ENCODE peak calls at places on chromosomes 4 and X, in five cellular contexts. One of them, this sample, is unnamed.

GRCh38 chrX:2497961-2498780 is 2.6 kb downstream of the DHRSX start:
- DNase-seq in ovary: no peak
- DNase-seq in A549: peak
- DNase-seq in transverse colon: peak
- DNase-seq in upper lobe of left lung: no peak
- DNase-seq in this sample: no peak

GRCh38 chr4:73417342-73417741 is 13.3 kb downstream of the ALB start:
- DNase-seq in ovary: no peak
- DNase-seq in A549: no peak
- DNase-seq in transverse colon: no peak
- DNase-seq in upper lobe of left lung: no peak
- DNase-seq in this sample: no peak

GRCh38 chr4:117331817-117332216 is 246.4 kb upstream of the TRAM1L1 start:
- DNase-seq in ovary: no peak
- DNase-seq in A549: no peak
- DNase-seq in transverse colon: no peak
- DNase-seq in upper lobe of left lung: no peak
- DNase-seq in this sample: no peak

GRCh38 chr4:170529760-170530440 is 440.1 kb upstream of the AADAT start:
- DNase-seq in ovary: no peak
- DNase-seq in A549: no peak
- DNase-seq in transverse colon: no peak
- DNase-seq in upper lobe of left lung: no peak
- DNase-seq in this sample: no peak

GRCh38 chrX:110341189-110342035 is 17.2 kb upstream of the RTL9 start:
- DNase-seq in ovary: no peak
- DNase-seq in A549: peak
- DNase-seq in transverse colon: no peak
- DNase-seq in upper lobe of left lung: no peak
- DNase-seq in this sample: no peak

GRCh38 chr4:107825072-107825789 is 499 bp downstream of the SGMS2 start:
- DNase-seq in ovary: peak
- DNase-seq in A549: peak
- DNase-seq in transverse colon: peak
- DNase-seq in upper lobe of left lung: no peak
- DNase-seq in this sample: peak

GRCh38 chr4:87872043-87872442 is 39.3 kb downstream of the MEPE start:
- DNase-seq in ovary: no peak
- DNase-seq in A549: no peak
- DNase-seq in transverse colon: no peak
- DNase-seq in upper lobe of left lung: no peak
- DNase-seq in this sample: no peak

GRCh38 chr4:139785356-139785755 is 119.7 kb downstream of the MGST2 start:
- DNase-seq in ovary: no peak
- DNase-seq in A549: no peak
- DNase-seq in transverse colon: no peak
- DNase-seq in upper lobe of left lung: no peak
- DNase-seq in this sample: no peak

GRCh38 chrX:81261576-81261975 is 59.7 kb downstream of the SH3BGRL start:
- DNase-seq in ovary: no peak
- DNase-seq in A549: peak
- DNase-seq in transverse colon: no peak
- DNase-seq in upper lobe of left lung: no peak
- DNase-seq in this sample: no peak

GRCh38 chr4:170242471-170242870 is 152.7 kb upstream of the AADAT start:
- DNase-seq in ovary: no peak
- DNase-seq in A549: no peak
- DNase-seq in transverse colon: no peak
- DNase-seq in upper lobe of left lung: no peak
- DNase-seq in this sample: no peak

GRCh38 chr4:105992641-105993305 is 97.5 kb downstream of the NPNT start:
- DNase-seq in ovary: no peak
- DNase-seq in A549: no peak
- DNase-seq in transverse colon: no peak
- DNase-seq in upper lobe of left lung: no peak
- DNase-seq in this sample: no peak

GRCh38 chrX:28901637-28902036 is 314.4 kb downstream of the IL1RAPL1 start:
- DNase-seq in ovary: no peak
- DNase-seq in A549: no peak
- DNase-seq in transverse colon: no peak
- DNase-seq in upper lobe of left lung: no peak
- DNase-seq in this sample: no peak

GRCh38 chr4:120209706-120210105 is 143.1 kb upstream of the MAD2L1 start:
- DNase-seq in ovary: no peak
- DNase-seq in A549: peak
- DNase-seq in transverse colon: no peak
- DNase-seq in upper lobe of left lung: no peak
- DNase-seq in this sample: no peak

GRCh38 chr4:78056265-78057129 is 626 bp upstream of the FRAS1 start:
- DNase-seq in ovary: peak
- DNase-seq in A549: peak
- DNase-seq in transverse colon: peak
- DNase-seq in upper lobe of left lung: peak
- DNase-seq in this sample: peak

GRCh38 chr4:9898596-9899345 is 117.3 kb downstream of the DRD5 start:
- DNase-seq in ovary: no peak
- DNase-seq in A549: peak
- DNase-seq in transverse colon: peak
- DNase-seq in upper lobe of left lung: no peak
- DNase-seq in this sample: no peak

GRCh38 chr4:47334597-47335185 is 128.8 kb downstream of the COMMD8 start:
- DNase-seq in ovary: no peak
- DNase-seq in A549: no peak
- DNase-seq in transverse colon: no peak
- DNase-seq in upper lobe of left lung: no peak
- DNase-seq in this sample: no peak

GRCh38 chrX:71917621-71918341 is 7.1 kb downstream of the NHSL2 start:
- DNase-seq in ovary: no peak
- DNase-seq in A549: peak
- DNase-seq in transverse colon: no peak
- DNase-seq in upper lobe of left lung: no peak
- DNase-seq in this sample: no peak

GRCh38 chrX:13380230-13380629 is 60.4 kb upstream of the ATXN3L start:
- DNase-seq in ovary: no peak
- DNase-seq in A549: no peak
- DNase-seq in transverse colon: no peak
- DNase-seq in upper lobe of left lung: no peak
- DNase-seq in this sample: no peak

GRCh38 chrX:101407167-101407747 is 468 bp downstream of the GLA start:
- DNase-seq in ovary: no peak
- DNase-seq in A549: no peak
- DNase-seq in transverse colon: no peak
- DNase-seq in upper lobe of left lung: no peak
- DNase-seq in this sample: no peak

GRCh38 chrX:101408530-101408836 is 461 bp downstream of the HNRNPH2 start:
- DNase-seq in ovary: no peak
- DNase-seq in A549: no peak
- DNase-seq in transverse colon: no peak
- DNase-seq in upper lobe of left lung: no peak
- DNase-seq in this sample: no peak

GRCh38 chrX:101410461-101410860 is 2.4 kb downstream of the HNRNPH2 start:
- DNase-seq in ovary: no peak
- DNase-seq in A549: no peak
- DNase-seq in transverse colon: no peak
- DNase-seq in upper lobe of left lung: no peak
- DNase-seq in this sample: no peak

GRCh38 chrX:101409043-101409442 is 1.0 kb downstream of the HNRNPH2 start:
- DNase-seq in ovary: no peak
- DNase-seq in A549: no peak
- DNase-seq in transverse colon: no peak
- DNase-seq in upper lobe of left lung: no peak
- DNase-seq in this sample: no peak

GRCh38 chrX:101407748-101408529 is at the start of the genes GLA and HNRNPH2:
- DNase-seq in ovary: peak
- DNase-seq in A549: peak
- DNase-seq in transverse colon: peak
- DNase-seq in upper lobe of left lung: peak
- DNase-seq in this sample: peak
- TF ChIP-seq EP300 in ovary: peak
- TF ChIP-seq EP300 in A549: no peak
- TF ChIP-seq EP300 in transverse colon: peak
- TF ChIP-seq EP300 in upper lobe of left lung: peak
- TF ChIP-seq EP300 in this sample: peak

GRCh38 chrX:154373340-154374306 is 811 bp downstream of the FLNA start:
- DNase-seq in ovary: peak
- DNase-seq in A549: peak
- DNase-seq in transverse colon: peak
- DNase-seq in upper lobe of left lung: no peak
- DNase-seq in this sample: no peak
- TF ChIP-seq EP300 in ovary: no peak
- TF ChIP-seq EP300 in A549: no peak
- TF ChIP-seq EP300 in transverse colon: no peak
- TF ChIP-seq EP300 in upper lobe of left lung: no peak
- TF ChIP-seq EP300 in this sample: no peak

GRCh38 chr4:54082168-54082567 is 17.8 kb upstream of the CHIC2 start:
- DNase-seq in ovary: no peak
- DNase-seq in A549: peak
- DNase-seq in transverse colon: peak
- DNase-seq in upper lobe of left lung: no peak
- DNase-seq in this sample: no peak
- TF ChIP-seq EP300 in ovary: no peak
- TF ChIP-seq EP300 in A549: peak
- TF ChIP-seq EP300 in transverse colon: no peak
- TF ChIP-seq EP300 in upper lobe of left lung: no peak
- TF ChIP-seq EP300 in this sample: no peak

DNA sequence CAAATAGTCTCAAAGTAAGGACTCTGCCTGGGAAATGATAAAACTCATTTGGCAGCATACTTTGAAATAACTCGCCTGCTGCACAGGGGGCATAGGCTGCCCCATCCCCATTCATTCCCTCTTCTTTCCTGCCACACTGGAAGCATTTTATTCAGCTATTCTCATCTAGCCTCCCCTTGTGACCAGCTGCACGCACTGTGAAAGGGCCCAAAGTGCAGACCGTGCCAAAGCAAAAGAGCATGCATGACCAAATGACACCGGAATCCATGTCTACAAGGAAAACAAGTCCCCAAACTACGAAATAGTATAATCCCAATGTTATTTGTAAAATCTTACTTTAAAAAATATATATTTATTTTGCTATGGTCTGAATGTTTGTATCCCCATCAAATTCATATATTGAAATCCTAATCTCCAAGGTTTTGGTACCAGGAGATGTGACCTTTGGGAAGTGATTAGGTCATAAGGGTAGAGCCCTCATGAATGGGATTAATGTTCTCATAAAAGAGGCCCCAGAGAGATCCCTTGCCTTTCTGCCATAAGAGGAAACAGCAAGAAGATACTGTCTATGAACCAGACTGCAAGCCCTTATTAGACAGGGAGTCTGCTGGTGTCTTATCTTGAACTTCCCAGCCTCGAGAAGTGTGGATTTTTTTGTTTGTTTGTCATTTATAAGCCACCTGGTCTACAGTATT is 77.3 kb upstream of the PRSS48 start:
- DNase-seq in ovary: no peak
- DNase-seq in A549: no peak
- DNase-seq in transverse colon: no peak
- DNase-seq in upper lobe of left lung: no peak
- DNase-seq in this sample: no peak
- TF ChIP-seq EP300 in ovary: no peak
- TF ChIP-seq EP300 in A549: no peak
- TF ChIP-seq EP300 in transverse colon: no peak
- TF ChIP-seq EP300 in upper lobe of left lung: no peak
- TF ChIP-seq EP300 in this sample: no peak